ENCODE peak calls at places on chromosomes 3 and 15, in five cellular contexts. K is mesendoderm, D is H1, C is neuronal stem cell, Y is IMR-90. N is an unnamed sample.

GRCh38 chr3:180870008-180870733 is 42.3 kb upstream of the FXR1 start:
- DNase-seq in K (peak), D (peak), C (peak), Y (no peak), N (peak)

GRCh38 chr3:73569246-73569760 is 55.4 kb downstream of the PDZRN3 start:
- DNase-seq in K (no peak), D (no peak), C (no peak), Y (no peak), N (no peak)

GRCh38 chr3:7461202-7461825 is 600.4 kb downstream of the GRM7 start:
- DNase-seq in K (no peak), D (no peak), C (no peak), Y (no peak), N (no peak)

GRCh38 chr3:65979152-65979551 is 59.6 kb downstream of the MAGI1 start:
- DNase-seq in K (peak), D (no peak), C (no peak), Y (peak), N (no peak)

GRCh38 chr3:129603561-129603942 is 2.9 kb downstream of the PLXND1 start:
- DNase-seq in K (no peak), D (no peak), C (no peak), Y (no peak), N (no peak)

GRCh38 chr3:111943533-111943932 is 35.3 kb upstream of the ABHD10 start:
- DNase-seq in K (no peak), D (no peak), C (no peak), Y (peak), N (no peak)

GRCh38 chr3:71010731-71011455 is 572.6 kb downstream of the FOXP1 start:
- DNase-seq in K (no peak), D (no peak), C (no peak), Y (peak), N (no peak)

GRCh38 chr15:72907733-72908132 is 124.2 kb upstream of the ADPGK start:
- DNase-seq in K (no peak), D (no peak), C (no peak), Y (no peak), N (no peak)

GRCh38 chr3:38070013-38070412 is 31.0 kb downstream of the DLEC1 start:
- DNase-seq in K (no peak), D (no peak), C (no peak), Y (no peak), N (no peak)

GRCh38 chr3:108552267-108553159 is 36.7 kb downstream of the CIP2A start:
- DNase-seq in K (peak), D (no peak), C (peak), Y (peak), N (no peak)

GRCh38 chr3:143266512-143266911 is 146.9 kb downstream of the CHST2 start:
- DNase-seq in K (no peak), D (no peak), C (no peak), Y (no peak), N (no peak)

GRCh38 chr3:177827517-177828249 is 630.4 kb upstream of the TBL1XR1 start:
- DNase-seq in K (no peak), D (no peak), C (no peak), Y (peak), N (no peak)

GRCh38 chr3:48412375-48413001 is 17.4 kb downstream of the PLXNB1 start:
- DNase-seq in K (no peak), D (no peak), C (no peak), Y (no peak), N (no peak)

GRCh38 chr15:47422901-47423300 is 294.4 kb upstream of the SEMA6D start:
- DNase-seq in K (no peak), D (no peak), C (no peak), Y (peak), N (no peak)

GRCh38 chr3:150965436-150965835 is 7.1 kb downstream of the CLRN1 start:
- DNase-seq in K (no peak), D (no peak), C (no peak), Y (no peak), N (no peak)

GRCh38 chr3:61853912-61854311 is 292.5 kb downstream of the PTPRG start:
- DNase-seq in K (no peak), D (no peak), C (no peak), Y (no peak), N (no peak)

GRCh38 chr3:122774564-122774963 is 19.1 kb downstream of the HSPBAP1 start:
- DNase-seq in K (peak), D (no peak), C (no peak), Y (peak), N (no peak)

GRCh38 chr3:37338500-37338899 is 164.1 kb upstream of the LRRFIP2 start:
- DNase-seq in K (no peak), D (no peak), C (no peak), Y (no peak), N (no peak)

GRCh38 chr3:9468460-9468859 is 71.0 kb downstream of the SETD5 start:
- DNase-seq in K (no peak), D (no peak), C (no peak), Y (peak), N (no peak)

GRCh38 chr15:62549345-62549970 is 384.4 kb upstream of the C2CD4B start:
- DNase-seq in K (peak), D (no peak), C (no peak), Y (peak), N (no peak)

GRCh38 chr3:158701666-158702065 is 29.2 kb upstream of the LXN start:
- DNase-seq in K (no peak), D (no peak), C (no peak), Y (peak), N (no peak)

GRCh38 chr15:66948294-66948693 is 117.1 kb upstream of the SMAD3 start:
- DNase-seq in K (peak), D (no peak), C (no peak), Y (peak), N (no peak)

GRCh38 chr3:18717588-18717987 is 292.4 kb upstream of the SATB1 start:
- DNase-seq in K (no peak), D (no peak), C (no peak), Y (no peak), N (no peak)

GRCh38 chr3:66463734-66464511 is 36.9 kb downstream of the LRIG1 start:
- DNase-seq in K (no peak), D (no peak), C (no peak), Y (no peak), N (no peak)

GRCh38 chr3:38478901-38479300 is 17.2 kb upstream of the EXOG start:
- DNase-seq in K (no peak), D (no peak), C (no peak), Y (no peak), N (no peak)

GRCh38 chr3:128823638-128824037 is 55.8 kb upstream of the ACAD9 start:
- DNase-seq in K (no peak), D (no peak), C (no peak), Y (no peak), N (no peak)

GRCh38 chr3:39177708-39178332 is 14.6 kb downstream of the XIRP1 start:
- DNase-seq in K (peak), D (peak), C (no peak), Y (peak), N (peak)

GRCh38 chr15:65806387-65806786 is 14.3 kb upstream of the DENND4A start:
- DNase-seq in K (no peak), D (no peak), C (no peak), Y (no peak), N (no peak)

GRCh38 chr15:67843092-67843501 is 3.3 kb upstream of the RNU6-1 start:
- DNase-seq in K (no peak), D (no peak), C (no peak), Y (no peak), N (no peak)

GRCh38 chr3:164360738-164361376 is 717.4 kb downstream of the SI start:
- DNase-seq in K (no peak), D (no peak), C (no peak), Y (no peak), N (no peak)

DNA sequence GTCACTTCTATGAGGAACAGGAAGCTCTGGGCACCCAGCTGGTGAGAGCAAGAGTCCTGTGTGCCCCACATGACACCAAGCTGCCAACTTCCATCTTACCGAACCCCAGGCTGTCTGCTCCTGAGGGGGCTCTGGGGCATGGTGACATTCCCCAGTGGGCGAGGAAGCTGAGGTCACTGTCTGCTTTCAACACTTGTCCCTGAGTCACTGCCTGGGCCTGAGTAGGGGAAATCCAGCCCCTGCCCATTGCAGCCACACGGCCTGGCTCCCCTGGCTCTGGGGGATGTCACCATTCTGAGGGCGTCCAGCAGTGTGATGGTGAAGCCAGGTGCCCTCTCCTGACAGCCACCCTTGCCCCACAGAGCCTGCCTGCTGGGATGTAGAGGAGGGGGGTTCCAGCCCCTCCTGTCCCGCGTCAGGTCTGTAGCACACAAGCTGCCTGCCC is 69.7 kb upstream of the GATM start:
- DNase-seq in K (no peak), D (no peak), C (no peak), Y (peak), N (no peak)
- H2BK120ac ChIP-seq in K (no peak), D (no peak), C (no peak), Y (peak), N (no peak)

GRCh38 chr15:58987501-58988010 is at the start of gene RNF111:
- DNase-seq in K (peak), D (peak), C (peak), Y (peak), N (peak)
- H2BK120ac ChIP-seq in K (no peak), D (no peak), C (no peak), Y (peak), N (no peak)

GRCh38 chr15:32840481-32841245 is 122.9 kb downstream of the GREM1 start:
- DNase-seq in K (no peak), D (no peak), C (no peak), Y (peak), N (no peak)

GRCh38 chr15:32842081-32842480 is 124.3 kb downstream of the GREM1 start:
- DNase-seq in K (no peak), D (no peak), C (no peak), Y (no peak), N (no peak)

GRCh38 chr15:32838338-32838737 is 120.5 kb downstream of the GREM1 start:
- DNase-seq in K (no peak), D (no peak), C (no peak), Y (no peak), N (no peak)

GRCh38 chr15:32837935-32838334 is 120.1 kb downstream of the GREM1 start:
- DNase-seq in K (no peak), D (no peak), C (no peak), Y (no peak), N (no peak)

DNA sequence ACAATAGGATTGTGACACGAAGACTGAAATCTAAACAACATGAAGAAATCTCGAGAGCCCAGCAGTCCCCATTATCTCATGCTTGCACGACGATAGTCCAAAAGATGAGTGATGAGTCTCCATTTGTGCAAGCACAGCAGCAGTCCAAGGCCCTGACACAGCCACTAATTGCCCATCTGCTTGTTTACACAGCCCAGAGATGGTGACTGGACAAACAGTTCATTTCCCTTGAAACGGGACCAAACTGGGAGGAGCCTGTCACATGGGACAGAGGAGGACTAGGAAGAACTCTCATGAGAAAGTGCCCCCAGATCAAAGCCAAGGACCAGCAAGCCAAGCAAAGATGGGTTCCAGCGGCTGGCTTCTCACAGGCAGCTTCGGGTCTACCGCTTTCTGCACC is 121.0 kb downstream of the GREM1 start:
- DNase-seq in K (no peak), D (no peak), C (no peak), Y (peak), N (no peak)
- H2BK120ac ChIP-seq in K (no peak), D (no peak), C (no peak), Y (peak), N (no peak)

GRCh38 chr15:58392611-58393161 is 39.1 kb upstream of the LIPC start:
- DNase-seq in K (peak), D (no peak), C (no peak), Y (no peak), N (no peak)
- H2BK120ac ChIP-seq in K (no peak), D (no peak), C (no peak), Y (peak), N (no peak)

DNA sequence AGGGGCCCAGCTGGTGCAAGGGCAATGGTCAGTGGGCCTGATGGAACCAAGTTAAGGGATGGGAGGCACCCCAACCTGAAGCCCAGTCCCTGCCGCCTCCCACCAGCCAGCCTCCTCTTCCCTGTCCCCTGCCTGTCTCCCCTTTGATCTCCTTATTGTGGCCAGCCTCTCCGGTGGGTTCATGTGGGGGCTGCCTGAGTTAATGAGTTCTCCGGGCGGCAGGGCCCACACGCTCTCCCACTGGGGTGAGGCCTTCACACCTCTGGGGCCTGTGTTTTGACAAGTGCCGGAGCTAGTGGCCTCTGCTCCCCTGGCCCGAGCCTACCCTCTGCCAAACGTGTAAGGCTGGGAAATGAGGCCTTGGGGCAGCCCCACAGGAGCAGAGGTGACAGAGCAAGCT is 7.2 kb upstream of the MESP1 start:
- DNase-seq in K (no peak), D (no peak), C (no peak), Y (no peak), N (no peak)
- H2BK120ac ChIP-seq in K (no peak), D (no peak), C (no peak), Y (no peak), N (no peak)

GRCh38 chr3:42795621-42796181 is 8.6 kb downstream of the HIGD1A start:
- DNase-seq in K (no peak), D (no peak), C (no peak), Y (no peak), N (no peak)
- H2BK120ac ChIP-seq in K (no peak), D (no peak), C (no peak), Y (no peak), N (no peak)

N was measured in H9.